ENCODE peak calls at places on chromosomes 1 and 21, in four cellular contexts. One of them, this sample, is unnamed.

GRCh38 chr1:92874987-92875386 is 43.1 kb downstream of the RPL5 start:
- DNase-seq in A549: no peak
- DNase-seq in mesenchymal stem cell: no peak
- DNase-seq in heart left ventricle: no peak
- DNase-seq in this sample: no peak

GRCh38 chr1:149848340-149848771 is 51.0 kb upstream of the BOLA1 start:
- DNase-seq in A549: no peak
- DNase-seq in mesenchymal stem cell: peak; percentile 3
- DNase-seq in heart left ventricle: no peak
- DNase-seq in this sample: no peak

GRCh38 chr1:234612352-234613127 is 2.6 kb upstream of the IRF2BP2 start:
- DNase-seq in A549: peak; percentile 99
- DNase-seq in mesenchymal stem cell: peak; percentile 99
- DNase-seq in heart left ventricle: peak; percentile 95
- DNase-seq in this sample: peak; percentile 98

GRCh38 chr1:26857473-26857872 is 5.5 kb upstream of the SFN start:
- DNase-seq in A549: no peak
- DNase-seq in mesenchymal stem cell: no peak
- DNase-seq in heart left ventricle: no peak
- DNase-seq in this sample: peak; percentile 44

GRCh38 chr1:35264035-35264434 is 4.5 kb upstream of the ZMYM4 start:
- DNase-seq in A549: no peak
- DNase-seq in mesenchymal stem cell: no peak
- DNase-seq in heart left ventricle: no peak
- DNase-seq in this sample: no peak

GRCh38 chr1:6424000-6424565 is 493 bp upstream of the ESPN start:
- DNase-seq in A549: no peak
- DNase-seq in mesenchymal stem cell: no peak
- DNase-seq in heart left ventricle: no peak
- DNase-seq in this sample: no peak

GRCh38 chr1:9293512-9294439 is 1.1 kb downstream of the SPSB1 start:
- DNase-seq in A549: peak; percentile 56
- DNase-seq in mesenchymal stem cell: peak; percentile 66
- DNase-seq in heart left ventricle: peak; percentile 41
- DNase-seq in this sample: no peak

GRCh38 chr1:163807331-163807730 is 485.6 kb downstream of the NUF2 start:
- DNase-seq in A549: no peak
- DNase-seq in mesenchymal stem cell: no peak
- DNase-seq in heart left ventricle: no peak
- DNase-seq in this sample: no peak

GRCh38 chr1:245337829-245338484 is 183.2 kb downstream of the KIF26B start:
- DNase-seq in A549: no peak
- DNase-seq in mesenchymal stem cell: peak; percentile 93
- DNase-seq in heart left ventricle: peak; percentile 32
- DNase-seq in this sample: no peak

DNA sequence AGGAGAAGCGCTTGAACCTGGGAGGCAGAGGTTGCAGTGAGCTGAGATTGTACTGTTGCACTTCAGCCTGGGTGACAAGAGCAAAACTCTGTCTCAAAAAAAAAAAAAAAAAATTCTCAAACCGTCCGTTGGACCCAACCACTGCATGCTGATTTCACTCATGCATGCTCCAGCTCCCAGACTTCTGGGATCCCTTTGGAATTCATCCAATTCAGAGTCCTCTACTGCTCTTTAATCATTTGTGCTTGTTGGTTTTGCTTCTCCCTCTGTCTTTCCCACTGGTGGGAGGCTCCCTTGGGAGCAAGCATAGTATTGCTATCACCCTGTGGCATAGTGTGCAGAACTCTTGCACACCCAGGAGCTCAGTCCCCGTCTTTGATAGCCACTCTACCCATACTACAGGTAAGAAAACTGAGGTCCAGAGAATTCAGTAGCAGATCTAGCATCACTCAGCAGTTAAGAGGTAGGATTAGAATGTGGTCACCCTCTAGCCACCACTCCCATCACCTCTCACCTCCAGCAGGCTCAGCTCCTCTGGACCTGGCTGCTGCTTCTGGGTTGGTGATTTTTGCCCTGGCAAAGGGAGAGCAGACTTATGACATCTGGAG is 3.1 kb upstream of the LMNA start:
- DNase-seq in A549: no peak
- DNase-seq in mesenchymal stem cell: no peak
- DNase-seq in heart left ventricle: no peak
- DNase-seq in this sample: no peak
- H3K27ac ChIP-seq in A549: peak overlapping the region; percentile 10
- H3K27ac ChIP-seq in mesenchymal stem cell: no peak overlapping the region
- H3K27ac ChIP-seq in heart left ventricle: no peak overlapping the region
- H3K27ac ChIP-seq in this sample: peak overlapping the region; percentile 98

DNA sequence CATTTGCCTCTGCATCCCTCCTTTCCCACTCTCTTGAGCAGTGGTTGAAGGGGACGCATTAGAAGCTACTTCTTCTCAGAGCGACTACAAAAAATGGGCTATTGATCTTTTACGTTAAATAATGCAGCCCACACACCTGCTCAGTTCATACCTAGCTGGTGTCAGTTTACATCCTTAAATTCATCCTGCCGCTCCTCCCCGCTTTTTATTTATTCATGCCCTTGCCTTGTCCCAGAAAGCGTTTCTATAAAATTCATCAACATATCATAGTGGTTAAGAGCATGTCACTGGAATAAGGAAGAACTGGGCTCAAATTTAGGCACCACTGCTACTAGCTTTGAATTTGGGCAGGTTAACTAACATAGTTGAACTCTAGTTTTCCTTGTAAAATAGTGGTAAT is 66.0 kb upstream of the TINAGL1 start:
- DNase-seq in A549: no peak
- DNase-seq in mesenchymal stem cell: no peak
- DNase-seq in heart left ventricle: no peak
- DNase-seq in this sample: no peak
- H3K27ac ChIP-seq in A549: no peak overlapping the region
- H3K27ac ChIP-seq in mesenchymal stem cell: no peak overlapping the region
- H3K27ac ChIP-seq in heart left ventricle: no peak overlapping the region
- H3K27ac ChIP-seq in this sample: no peak overlapping the region

GRCh38 chr1:218785928-218786327 is 387.8 kb upstream of the LYPLAL1 start:
- DNase-seq in A549: no peak
- DNase-seq in mesenchymal stem cell: no peak
- DNase-seq in heart left ventricle: peak; percentile 42
- DNase-seq in this sample: peak; percentile 65
- H3K27ac ChIP-seq in A549: no peak overlapping the region
- H3K27ac ChIP-seq in mesenchymal stem cell: no peak overlapping the region
- H3K27ac ChIP-seq in heart left ventricle: no peak overlapping the region
- H3K27ac ChIP-seq in this sample: no peak overlapping the region

GRCh38 chr21:38498057-38498833 is at the start of gene ERG:
- DNase-seq in A549: no peak
- DNase-seq in mesenchymal stem cell: no peak
- DNase-seq in heart left ventricle: peak; percentile 67
- DNase-seq in this sample: no peak
- H3K27ac ChIP-seq in A549: no peak within 1 kb of the TSS
- H3K27ac ChIP-seq in mesenchymal stem cell: no peak within 1 kb of the TSS
- H3K27ac ChIP-seq in heart left ventricle: peak within 1 kb of the TSS; percentile 86
- H3K27ac ChIP-seq in this sample: peak within 1 kb of the TSS; percentile 34

GRCh38 chr21:42063578-42064521 is 7.3 kb upstream of the UMODL1 start:
- DNase-seq in A549: no peak
- DNase-seq in mesenchymal stem cell: no peak
- DNase-seq in heart left ventricle: no peak
- DNase-seq in this sample: no peak

GRCh38 chr21:42062543-42063022 is 8.5 kb upstream of the UMODL1 start:
- DNase-seq in A549: no peak
- DNase-seq in mesenchymal stem cell: no peak
- DNase-seq in heart left ventricle: no peak
- DNase-seq in this sample: no peak

GRCh38 chr21:42061866-42062542 is 9.1 kb upstream of the UMODL1 start:
- DNase-seq in A549: no peak
- DNase-seq in mesenchymal stem cell: no peak
- DNase-seq in heart left ventricle: peak; percentile 7
- DNase-seq in this sample: no peak

GRCh38 chr21:42061195-42061865 is 9.8 kb upstream of the UMODL1 start:
- DNase-seq in A549: no peak
- DNase-seq in mesenchymal stem cell: no peak
- DNase-seq in heart left ventricle: peak; percentile 49
- DNase-seq in this sample: peak; percentile 78

DNA sequence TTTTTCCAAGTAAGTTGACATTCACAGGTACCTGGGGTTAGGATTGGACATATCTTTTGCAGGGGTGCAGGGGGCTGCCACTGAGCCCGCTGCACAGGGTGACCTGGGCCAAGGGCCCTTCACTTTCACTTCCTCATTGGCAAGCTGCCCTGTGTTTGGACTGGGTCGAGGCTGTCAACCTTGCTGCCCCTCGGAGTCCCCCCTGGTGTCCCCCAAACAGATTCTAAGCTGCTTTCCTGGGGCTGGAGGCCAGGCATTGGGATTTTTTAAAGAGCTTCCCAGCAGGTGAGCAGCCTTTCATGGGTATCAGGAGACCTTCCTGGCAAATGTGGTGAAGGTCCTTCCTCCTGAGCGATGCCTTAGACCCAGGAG is 7.9 kb upstream of the UMODL1 start:
- DNase-seq in A549: no peak
- DNase-seq in mesenchymal stem cell: no peak
- DNase-seq in heart left ventricle: no peak
- DNase-seq in this sample: no peak
- H3K27ac ChIP-seq in A549: no peak overlapping the region
- H3K27ac ChIP-seq in mesenchymal stem cell: no peak overlapping the region
- H3K27ac ChIP-seq in heart left ventricle: no peak overlapping the region
- H3K27ac ChIP-seq in this sample: no peak overlapping the region

DNA sequence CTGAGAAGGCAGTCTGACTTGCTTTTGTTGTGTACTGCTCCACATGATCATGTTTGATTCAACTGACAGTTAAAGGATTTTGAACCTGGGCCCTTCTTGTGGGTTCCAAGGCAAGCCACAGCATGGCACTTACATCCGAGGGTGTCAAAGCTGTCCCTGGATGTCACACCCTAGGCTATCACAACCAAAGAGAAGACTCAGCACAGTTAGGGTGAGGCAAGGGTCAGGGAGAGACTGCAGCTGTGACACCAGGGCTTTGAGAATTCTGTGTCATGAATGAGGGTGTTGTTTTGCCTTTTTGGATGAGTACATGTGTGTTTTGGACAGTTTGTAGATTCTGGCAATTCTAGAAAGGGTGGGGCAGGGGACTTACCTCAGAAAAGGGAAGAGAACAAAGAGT is 37.8 kb upstream of the ZNF326 start:
- DNase-seq in A549: peak; percentile 29
- DNase-seq in mesenchymal stem cell: no peak
- DNase-seq in heart left ventricle: no peak
- DNase-seq in this sample: no peak
- H3K27ac ChIP-seq in A549: peak overlapping the region; percentile 59
- H3K27ac ChIP-seq in mesenchymal stem cell: no peak overlapping the region
- H3K27ac ChIP-seq in heart left ventricle: no peak overlapping the region
- H3K27ac ChIP-seq in this sample: no peak overlapping the region

DNA sequence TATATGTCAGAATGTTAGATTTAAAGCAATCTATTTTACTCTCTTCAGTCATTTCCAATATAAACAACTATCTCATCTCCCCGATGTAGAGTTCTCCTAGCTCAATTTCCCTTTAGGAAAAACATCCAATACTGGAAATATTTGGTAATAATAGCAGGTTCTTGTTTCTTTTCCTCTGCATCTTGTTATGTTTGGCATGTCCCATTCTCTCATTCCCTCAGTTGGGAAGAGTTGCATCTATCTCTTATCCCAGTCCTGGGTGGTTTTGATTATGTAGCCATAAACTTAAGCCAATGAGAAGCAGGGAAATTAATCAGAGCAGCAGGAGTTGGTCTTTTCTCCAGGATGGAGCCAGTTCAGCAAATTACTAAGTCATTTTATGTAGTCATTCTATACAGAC is 418.3 kb upstream of the NFIA start:
- DNase-seq in A549: no peak
- DNase-seq in mesenchymal stem cell: no peak
- DNase-seq in heart left ventricle: no peak
- DNase-seq in this sample: no peak
- H3K27ac ChIP-seq in A549: no peak overlapping the region
- H3K27ac ChIP-seq in mesenchymal stem cell: no peak overlapping the region
- H3K27ac ChIP-seq in heart left ventricle: no peak overlapping the region
- H3K27ac ChIP-seq in this sample: no peak overlapping the region

GRCh38 chr1:232873931-232874330 is 68.7 kb downstream of the MAP10 start:
- DNase-seq in A549: no peak
- DNase-seq in mesenchymal stem cell: no peak
- DNase-seq in heart left ventricle: no peak
- DNase-seq in this sample: no peak

GRCh38 chr1:232872738-232873137 is 67.5 kb downstream of the MAP10 start:
- DNase-seq in A549: no peak
- DNase-seq in mesenchymal stem cell: no peak
- DNase-seq in heart left ventricle: no peak
- DNase-seq in this sample: no peak

GRCh38 chr1:232865118-232865931 is 60.1 kb downstream of the MAP10 start:
- DNase-seq in A549: no peak
- DNase-seq in mesenchymal stem cell: no peak
- DNase-seq in heart left ventricle: no peak
- DNase-seq in this sample: no peak

GRCh38 chr1:232873412-232873811 is 68.2 kb downstream of the MAP10 start:
- DNase-seq in A549: no peak
- DNase-seq in mesenchymal stem cell: no peak
- DNase-seq in heart left ventricle: no peak
- DNase-seq in this sample: no peak

GRCh38 chr1:232868793-232869491 is 63.7 kb downstream of the MAP10 start:
- DNase-seq in A549: peak; percentile 66
- DNase-seq in mesenchymal stem cell: peak; percentile 73
- DNase-seq in heart left ventricle: no peak
- DNase-seq in this sample: no peak
- H3K27ac ChIP-seq in A549: peak overlapping the region; percentile 55
- H3K27ac ChIP-seq in mesenchymal stem cell: peak overlapping the region; percentile 93
- H3K27ac ChIP-seq in heart left ventricle: no peak overlapping the region
- H3K27ac ChIP-seq in this sample: no peak overlapping the region

This sample was measured in sigmoid colon.